ENCODE peak calls at places on chromosomes 7 and 10, in nine cellular contexts. S, N, C, R, H, G, E, J and T are unnamed samples. For H3K4me1, the result is how much of the 10 kb centered on the place peaks cover.

GRCh38 chr7:20340839-20341238 is 10.1 kb downstream of the ITGB8 start:
- DNase-seq in N (no peak), C (no peak), J (no peak), E (no peak), R (no peak), H (no peak), S (no peak), G (no peak), T (no peak)

GRCh38 chr7:1083729-1084657 is 3.9 kb upstream of the GPER1 start:
- DNase-seq in S (no peak), N (no peak), E (no peak), G (no peak), R (no peak), J (no peak), H (no peak), C (no peak), T (no peak)

GRCh38 chr10:100888957-100889356 is 23.8 kb upstream of the SLF2 start:
- DNase-seq in S (no peak), C (no peak), N (no peak), E (no peak), J (peak), R (no peak), G (no peak), H (no peak), T (no peak)

GRCh38 chr7:56092789-56093531 is at the start of gene PHKG1:
- DNase-seq in G (peak), C (peak), N (peak), J (peak), R (peak), S (no peak), E (peak), H (no peak), T (peak)

GRCh38 chr7:93185303-93186027 is 37.3 kb upstream of the SAMD9L start:
- DNase-seq in R (no peak), E (no peak), G (peak), J (no peak), S (no peak), H (no peak), C (no peak), N (no peak), T (no peak)

GRCh38 chr7:155856656-155857055 is 44.4 kb upstream of the SHH start:
- DNase-seq in C (no peak), H (no peak), J (no peak), N (no peak), R (peak), S (no peak), G (no peak), E (no peak), T (no peak)

GRCh38 chr10:124696446-124697392 is 47.5 kb downstream of the FAM53B start:
- DNase-seq in S (no peak), E (peak), J (no peak), R (no peak), H (no peak), C (no peak), N (no peak), G (no peak), T (no peak)

GRCh38 chr7:132393789-132394261 is 182.4 kb downstream of the PLXNA4 start:
- DNase-seq in C (peak), G (no peak), S (no peak), H (no peak), R (no peak), E (no peak), J (peak), N (peak), T (peak)

GRCh38 chr10:93226619-93227018 is 152.9 kb downstream of the CYP26A1 start:
- DNase-seq in J (no peak), H (no peak), N (no peak), R (no peak), C (no peak), E (no peak), G (no peak), S (no peak), T (no peak)

GRCh38 chr7:112422842-112423496 is 27.3 kb upstream of the IFRD1 start:
- DNase-seq in S (no peak), H (peak), G (peak), C (peak), J (peak), E (peak), N (peak), R (peak), T (peak)

GRCh38 chr7:51189777-51190176 is 126.8 kb downstream of the COBL start:
- DNase-seq in E (no peak), G (no peak), S (no peak), J (no peak), H (no peak), R (no peak), C (no peak), N (no peak), T (no peak)

GRCh38 chr10:50552771-50553535 is 70.8 kb downstream of the SGMS1 start:
- DNase-seq in N (no peak), G (peak), C (no peak), E (no peak), S (peak), R (no peak), J (peak), H (no peak), T (no peak)

GRCh38 chr7:23462846-23463245 is 7.4 kb downstream of the IGF2BP3 start:
- DNase-seq in E (no peak), J (peak), G (peak), S (no peak), C (no peak), H (no peak), R (no peak), N (no peak), T (no peak)

GRCh38 chr7:86833360-86833759 is 189.7 kb downstream of the GRM3 start:
- DNase-seq in R (no peak), J (no peak), H (no peak), N (no peak), C (no peak), E (no peak), G (no peak), S (no peak), T (no peak)

DNA sequence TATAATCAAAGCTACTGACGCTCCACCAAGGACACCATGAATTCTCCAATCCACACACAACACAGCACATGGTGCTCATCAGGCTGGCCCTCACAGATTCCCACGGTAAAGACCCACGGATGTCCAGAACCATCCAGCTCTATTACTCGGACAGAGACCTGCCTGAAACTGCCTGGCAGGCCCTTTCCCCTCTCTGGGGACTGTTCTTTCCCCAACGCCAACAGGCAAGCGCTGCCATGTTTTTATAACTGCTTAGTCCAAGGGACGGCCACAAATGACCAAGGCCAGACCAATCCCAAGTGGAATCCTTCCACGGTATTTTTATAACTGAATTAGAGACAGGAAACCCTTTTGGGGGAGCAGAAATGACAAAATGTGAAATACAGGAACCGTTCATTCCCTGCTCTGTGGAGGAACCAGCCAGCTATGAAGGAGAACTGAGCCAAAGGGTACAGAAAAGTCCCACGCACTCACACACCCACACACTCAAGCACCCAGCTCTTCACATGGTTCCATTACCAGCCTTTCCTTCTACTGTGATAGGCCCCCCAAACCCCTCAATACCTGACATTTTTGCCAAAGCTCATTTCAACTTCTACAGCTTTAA is 4.1 kb downstream of the PIP4K2A start:
- DNase-seq in R (no peak), C (no peak), S (no peak), G (no peak), N (no peak), J (no peak), E (no peak), H (peak), T (no peak)
- H3K4me1 ChIP-seq in R (under half), C (under half), S (half or more), G (under half), N (under half), J (under half), E (under half), H (under half), T (under half)

GRCh38 chr7:28410628-28411578 is 1.4 kb upstream of the CREB5 start:
- DNase-seq in G (peak), H (peak), E (no peak), C (peak), J (peak), N (peak), R (peak), S (no peak), T (peak)
- H3K4me3 ChIP-seq in G (peak), H (peak), E (peak), C (peak), J (peak), N (peak), R (peak), S (peak), T (peak)

GRCh38 chr10:72218756-72219155 is 2.7 kb upstream of the ASCC1 start:
- DNase-seq in J (no peak), C (no peak), N (no peak), R (no peak), H (no peak), S (no peak), E (no peak), G (no peak), T (no peak)
- H3K4me1 ChIP-seq in J (under half), C (under half), N (under half), R (under half), H (under half), S (under half), E (under half), G (under half), T (half or more)

DNA sequence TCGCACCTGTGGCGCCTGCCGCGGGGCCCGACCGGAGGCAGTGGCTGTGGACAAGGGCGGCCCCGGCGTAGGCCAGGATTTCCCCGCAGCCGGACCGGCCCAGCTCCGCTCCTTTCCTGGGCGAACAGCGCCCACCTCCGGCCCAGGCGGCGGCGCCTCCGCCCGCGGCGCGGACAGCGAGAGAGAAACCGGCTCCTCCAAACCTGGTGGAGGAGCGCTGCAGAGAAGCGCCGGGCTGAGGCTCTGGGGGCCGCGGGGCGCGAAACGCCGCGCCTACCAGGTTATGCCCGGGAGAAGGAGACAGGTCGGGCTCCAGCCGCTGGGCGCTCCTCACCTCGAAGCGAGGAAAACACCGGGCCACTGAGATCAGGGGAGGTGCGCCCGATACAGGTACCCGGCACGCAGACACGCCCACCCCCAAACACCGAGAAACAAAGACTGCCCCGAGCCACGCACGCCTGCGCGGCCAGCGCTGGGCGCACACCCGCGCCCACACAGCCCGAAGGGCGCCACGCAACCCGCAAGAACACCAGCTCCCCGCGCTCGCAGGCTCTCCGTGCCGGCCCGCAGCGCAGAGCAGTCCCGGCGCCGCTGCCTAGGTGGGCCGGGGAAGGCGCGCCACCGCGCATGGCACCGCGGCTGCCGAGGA is 3.3 kb downstream of the GRID1 start:
- DNase-seq in J (no peak), N (no peak), R (peak), E (peak), S (no peak), C (peak), H (no peak), G (no peak), T (no peak)
- H3K4me3 ChIP-seq in J (no peak), N (no peak), R (no peak), E (peak), S (no peak), C (no peak), H (no peak), G (no peak), T (peak)